ENCODE peak calls at places on chromosomes 5 and 9, in four cellular contexts. S is foreskin fibroblast, T is left cardiac atrium, W is frontal cortex. X is an unnamed sample.

GRCh38 chr5:178590141-178590923 is at the start of gene COL23A1:
- DNase-seq in S (peak; percentile 37), T (peak; percentile 80), W (peak; percentile 59), X (peak; percentile 83)

GRCh38 chr9:134163374-134164196 is 779 bp downstream of the RNU6ATAC start:
- DNase-seq in S (peak; percentile 35), T (peak; percentile 74), W (no peak), X (peak; percentile 79)

GRCh38 chr5:71873202-71873601 is 154.1 kb downstream of the CARTPT start:
- DNase-seq in S (no peak), T (no peak), W (no peak), X (no peak)

GRCh38 chr9:16197578-16198370 is 644.9 kb downstream of the CCDC171 start:
- DNase-seq in S (no peak), T (no peak), W (no peak), X (no peak)

GRCh38 chr5:2658421-2658820 is 93.1 kb downstream of the IRX2 start:
- DNase-seq in S (no peak), T (no peak), W (no peak), X (no peak)

GRCh38 chr5:102511666-102512065 is 12.9 kb upstream of the SLCO6A1 start:
- DNase-seq in S (peak; percentile 4), T (peak; percentile 49), W (no peak), X (peak; percentile 37)

GRCh38 chr9:137103206-137103999 is 11.1 kb downstream of the DPP7 start:
- DNase-seq in S (no peak), T (no peak), W (no peak), X (peak; percentile 15)

GRCh38 chr5:93425102-93425501 is 155.9 kb downstream of the NR2F1-AS1 start:
- DNase-seq in S (peak; percentile 62), T (no peak), W (no peak), X (no peak)

GRCh38 chr9:99345936-99346335 is 123.9 kb downstream of the SEC61B start:
- DNase-seq in S (peak; percentile 67), T (no peak), W (no peak), X (no peak)

GRCh38 chr9:74721696-74722660 is 165.7 kb downstream of the TRPM6 start:
- DNase-seq in S (no peak), T (no peak), W (no peak), X (no peak)

GRCh38 chr9:26723486-26723885 is 169.1 kb downstream of the CAAP1 start:
- DNase-seq in S (no peak), T (peak; percentile 16), W (no peak), X (no peak)

GRCh38 chr5:173774212-173774850 is 113.8 kb upstream of the CPEB4 start:
- DNase-seq in S (no peak), T (no peak), W (peak; percentile 8), X (peak; percentile 62)

GRCh38 chr5:162107591-162107990 is 40.0 kb downstream of the GABRG2 start:
- DNase-seq in S (no peak), T (no peak), W (no peak), X (no peak)

GRCh38 chr9:92639791-92640271 is 30.1 kb downstream of the IPPK start:
- DNase-seq in S (no peak), T (no peak), W (no peak), X (no peak)

GRCh38 chr9:125428515-125429467 is 167.2 kb downstream of the GAPVD1 start:
- DNase-seq in S (no peak), T (no peak), W (no peak), X (no peak)

GRCh38 chr5:146947181-146947941 is 68.8 kb upstream of the PPP2R2B start:
- DNase-seq in S (no peak), T (no peak), W (no peak), X (no peak)

GRCh38 chr5:122896598-122897282 is 51.3 kb downstream of the SNX24 start:
- DNase-seq in S (no peak), T (no peak), W (no peak), X (no peak)

GRCh38 chr9:129074106-129074505 is 6.8 kb upstream of the DOLPP1 start:
- DNase-seq in S (no peak), T (no peak), W (no peak), X (no peak)

GRCh38 chr9:89850633-89851325 is 246.0 kb downstream of the GADD45G start:
- DNase-seq in S (no peak), T (peak; percentile 39), W (no peak), X (no peak)

GRCh38 chr9:92507496-92507895 is 25.2 kb upstream of the ASPN start:
- DNase-seq in S (no peak), T (no peak), W (no peak), X (no peak)

GRCh38 chr9:92010705-92011536 is 60.9 kb upstream of the ROR2 start:
- DNase-seq in S (no peak), T (no peak), W (no peak), X (no peak)

GRCh38 chr5:146647656-146648199 is 131.7 kb upstream of the GPR151 start:
- DNase-seq in S (no peak), T (no peak), W (no peak), X (no peak)

GRCh38 chr5:154312571-154312970 is 122.0 kb downstream of the GALNT10 start:
- DNase-seq in S (peak; percentile 24), T (no peak), W (no peak), X (no peak)

GRCh38 chr5:122863721-122864120 is 18.3 kb downstream of the SNX24 start:
- DNase-seq in S (no peak), T (no peak), W (no peak), X (no peak)

GRCh38 chr5:55896663-55897062 is 45.5 kb downstream of the IL31RA start:
- DNase-seq in S (no peak), T (no peak), W (no peak), X (no peak)

GRCh38 chr5:112210430-112211005 is 208.6 kb downstream of the EPB41L4A start:
- DNase-seq in S (peak; percentile 4), T (peak; percentile 47), W (no peak), X (no peak)

GRCh38 chr5:16736158-16736994 is 119.6 kb upstream of the RETREG1 start:
- DNase-seq in S (peak; percentile 23), T (peak; percentile 38), W (no peak), X (no peak)

GRCh38 chr5:153551537-153552079 is 61.1 kb downstream of the GRIA1 start:
- DNase-seq in S (peak; percentile 97), T (no peak), W (no peak), X (no peak)

GRCh38 chr5:173954671-173955605 is 34.0 kb upstream of the C5orf47 start:
- DNase-seq in S (peak; percentile 18), T (no peak), W (no peak), X (no peak)

GRCh38 chr5:143308726-143309125 is 94.8 kb downstream of the NR3C1 start:
- DNase-seq in S (no peak), T (no peak), W (no peak), X (no peak)

GRCh38 chr5:155085282-155085990 is 71.9 kb downstream of the KIF4B start:
- DNase-seq in S (no peak), T (no peak), W (no peak), X (no peak)

GRCh38 chr5:83337453-83338035 is 134.0 kb upstream of the VCAN start:
- DNase-seq in S (no peak), T (no peak), W (no peak), X (no peak)

GRCh38 chr9:125121156-125121555 is 22.2 kb downstream of the SCAI start:
- DNase-seq in S (no peak), T (no peak), W (no peak), X (no peak)

GRCh38 chr5:133309166-133309791 is 257.5 kb downstream of the HSPA4 start:
- DNase-seq in S (no peak), T (no peak), W (no peak), X (no peak)

GRCh38 chr5:105953616-105954015 is 1717.1 kb downstream of the EFNA5 start:
- DNase-seq in S (no peak), T (no peak), W (no peak), X (no peak)

GRCh38 chr5:43646997-43647396 is 44.0 kb downstream of the NNT start:
- DNase-seq in S (no peak), T (no peak), W (no peak), X (no peak)